ENCODE peak calls at places on chromosome 1, in five cellular contexts. D is K562, F is PC-9, Y is hepatocyte, Z is HCT116. B is an unnamed sample.

GRCh38 chr1:60559371-60559770 is 485.8 kb upstream of the C1orf87 start:
- DNase-seq in D (no peak), F (no peak), Y (no peak), Z (no peak), B (no peak)

GRCh38 chr1:226349801-226350503 is 41.0 kb upstream of the LIN9 start:
- DNase-seq in D (peak; percentile 73), F (no peak), Y (peak; percentile 52), Z (no peak), B (no peak)

GRCh38 chr1:175254190-175254589 is 61.6 kb upstream of the KIAA0040 start:
- DNase-seq in D (no peak), F (no peak), Y (no peak), Z (no peak), B (no peak)

GRCh38 chr1:107529511-107530149 is 388.8 kb downstream of the NTNG1 start:
- DNase-seq in D (peak; percentile 48), F (peak; percentile 56), Y (peak; percentile 72), Z (no peak), B (peak; percentile 75)

GRCh38 chr1:10793129-10793651 is 3.3 kb downstream of the CASZ1 start:
- DNase-seq in D (no peak), F (peak; percentile 54), Y (peak; percentile 54), Z (no peak), B (peak; percentile 61)

GRCh38 chr1:85611856-85612255 is 31.3 kb downstream of the CCN1 start:
- DNase-seq in D (no peak), F (peak; percentile 99), Y (peak; percentile 78), Z (peak; percentile 57), B (no peak)

GRCh38 chr1:171801395-171801990 is 20.0 kb downstream of the METTL13 start:
- DNase-seq in D (peak; percentile 61), F (peak; percentile 43), Y (peak; percentile 70), Z (no peak), B (peak; percentile 91)

GRCh38 chr1:231885209-231885854 is 258.7 kb downstream of the DISC1 start:
- DNase-seq in D (no peak), F (no peak), Y (no peak), Z (no peak), B (no peak)

GRCh38 chr1:39720094-39720999 is 18.3 kb upstream of the PPIE start:
- DNase-seq in D (peak; percentile 57), F (peak; percentile 61), Y (peak; percentile 77), Z (peak; percentile 48), B (peak; percentile 72)

GRCh38 chr1:31055953-31056352 is 9.6 kb downstream of the PUM1 start:
- DNase-seq in D (no peak), F (no peak), Y (no peak), Z (no peak), B (no peak)

GRCh38 chr1:31054958-31055481 is 10.5 kb downstream of the PUM1 start:
- DNase-seq in D (no peak), F (no peak), Y (no peak), Z (no peak), B (no peak)

GRCh38 chr1:31058012-31058411 is 7.5 kb downstream of the PUM1 start:
- DNase-seq in D (no peak), F (no peak), Y (no peak), Z (no peak), B (no peak)

GRCh38 chr1:31054349-31054748 is 11.2 kb downstream of the PUM1 start:
- DNase-seq in D (no peak), F (no peak), Y (no peak), Z (no peak), B (no peak)

DNA sequence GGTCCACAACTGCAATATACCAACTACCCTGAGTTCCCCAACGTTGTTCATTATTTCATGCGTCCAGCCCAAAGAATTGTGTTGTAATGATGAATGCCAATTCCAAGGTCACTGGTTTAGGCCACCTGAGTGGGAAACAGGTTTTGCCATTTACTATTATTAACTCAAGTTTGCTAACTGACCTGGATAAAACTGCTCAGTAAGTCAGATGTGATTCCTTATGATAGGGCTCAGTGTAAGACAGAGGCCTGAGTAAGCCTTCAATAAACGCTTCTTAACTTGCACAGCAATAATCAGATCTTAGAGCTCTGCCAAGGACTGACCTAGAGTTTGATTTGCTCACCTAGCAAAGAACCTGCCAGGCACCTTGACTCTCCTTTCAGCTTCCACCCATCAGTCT is 10.0 kb downstream of the PUM1 start:
- DNase-seq in D (no peak), F (no peak), Y (no peak), Z (no peak), B (no peak)
- H4K20me1 ChIP-seq in D (peaks cover 57% of the 10 kb centered on the region), F (peaks cover 98% of the 10 kb centered on the region), Y (peaks cover 100% of the 10 kb centered on the region), Z (peaks cover 36% of the 10 kb centered on the region), B (peaks cover 95% of the 10 kb centered on the region)

DNA sequence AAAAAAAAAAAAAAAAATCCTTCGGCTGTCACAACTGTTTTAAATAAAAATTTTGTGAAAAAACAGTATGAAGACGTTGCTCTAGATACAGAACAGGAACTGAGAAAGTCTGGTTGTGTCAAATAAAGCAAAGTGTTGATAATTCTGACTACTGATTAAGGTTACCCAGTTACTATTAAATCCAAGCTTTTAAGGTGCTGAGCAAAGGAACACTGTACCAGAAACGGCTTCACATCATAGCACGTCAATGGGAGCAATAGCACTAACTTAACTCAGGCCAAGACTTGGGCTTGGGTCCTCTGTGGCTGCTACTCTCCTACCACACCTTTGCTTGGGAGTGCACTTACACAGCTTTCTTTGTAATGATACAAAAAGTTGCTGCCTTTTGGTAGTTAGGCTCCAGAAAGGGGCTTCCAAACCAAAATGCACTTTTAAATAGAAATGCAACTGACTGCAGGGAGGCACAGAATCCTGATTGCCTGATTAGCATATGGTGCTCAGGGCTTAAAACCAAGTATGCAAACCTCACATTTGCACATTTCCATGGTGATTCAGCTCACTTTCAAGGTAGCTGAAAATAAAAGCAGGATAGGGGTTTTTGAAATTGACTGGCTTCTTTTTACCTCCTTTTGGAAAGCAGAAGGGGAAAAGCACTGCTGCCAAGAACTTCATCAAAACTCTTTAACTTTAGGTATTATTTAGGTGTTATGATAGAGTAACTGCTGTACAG is 6.3 kb downstream of the MCL1 start:
- DNase-seq in D (no peak), F (no peak), Y (peak; percentile 13), Z (no peak), B (peak; percentile 49)
- H4K20me1 ChIP-seq in D (peaks cover 45% of the 10 kb centered on the region), F (peaks cover 58% of the 10 kb centered on the region), Y (peaks cover 63% of the 10 kb centered on the region), Z (peaks cover 48% of the 10 kb centered on the region), B (peaks cover 50% of the 10 kb centered on the region)

GRCh38 chr1:159091547-159092397 is 15.2 kb upstream of the AIM2 start:
- DNase-seq in D (no peak), F (no peak), Y (no peak), Z (no peak), B (no peak)
- H4K20me1 ChIP-seq in D (no peaks in the 10 kb centered on the region), F (no peaks in the 10 kb centered on the region), Y (no peaks in the 10 kb centered on the region), Z (no peaks in the 10 kb centered on the region), B (no peaks in the 10 kb centered on the region)

DNA sequence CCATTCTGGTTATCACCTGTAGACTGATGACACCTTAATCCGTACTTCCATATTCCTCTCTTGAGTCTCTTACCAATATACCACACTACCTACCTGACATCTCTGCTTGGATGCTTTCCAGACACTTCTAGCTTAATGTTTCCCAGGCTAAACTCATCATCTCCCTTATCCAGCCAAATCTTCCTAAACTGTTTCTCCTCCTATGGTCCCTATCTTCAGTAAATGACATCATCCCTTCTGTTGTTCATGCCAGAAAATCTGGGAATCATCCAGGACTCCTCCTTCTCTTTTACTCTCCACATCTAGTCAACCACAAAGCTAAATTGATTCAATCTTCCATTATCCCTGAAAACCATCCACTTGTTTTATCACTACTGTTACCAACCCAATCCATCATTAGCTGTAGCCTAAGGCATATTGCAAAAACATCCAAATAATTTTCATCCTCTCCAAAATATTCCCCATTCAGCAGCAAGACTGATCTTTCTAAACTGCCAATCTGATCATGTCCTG is 464.1 kb upstream of the BEND5 start:
- DNase-seq in D (no peak), F (no peak), Y (no peak), Z (no peak), B (no peak)
- H4K20me1 ChIP-seq in D (no peaks in the 10 kb centered on the region), F (no peaks in the 10 kb centered on the region), Y (no peaks in the 10 kb centered on the region), Z (no peaks in the 10 kb centered on the region), B (no peaks in the 10 kb centered on the region)

B was measured in GM23338.